ENCODE peak calls at places on chromosome 6, in six cellular contexts. R, Q, V, K, I and L are unnamed samples.

GRCh38 chr6:127886603-127887002 is 14.3 kb downstream of the THEMIS start:
- DNase-seq in R (no peak), Q (no peak), V (no peak), K (no peak), I (no peak), L (no peak)

GRCh38 chr6:34325618-34326017 is 66.9 kb downstream of the NUDT3 start:
- DNase-seq in R (no peak), Q (no peak), V (no peak), K (no peak), I (no peak), L (no peak)

GRCh38 chr6:38103921-38104320 is 284.4 kb downstream of the ZFAND3 start:
- DNase-seq in R (no peak), Q (no peak), V (no peak), K (no peak), I (no peak), L (no peak)

GRCh38 chr6:142289687-142290086 is 12.1 kb upstream of the ADGRG6 start:
- DNase-seq in R (no peak), Q (no peak), V (no peak), K (no peak), I (no peak), L (no peak)

GRCh38 chr6:155412335-155412734 is 43.3 kb downstream of the NOX3 start:
- DNase-seq in R (no peak), Q (no peak), V (no peak), K (no peak), I (no peak), L (no peak)

GRCh38 chr6:136647363-136647763 is 97.1 kb upstream of the MAP7 start:
- DNase-seq in R (no peak), Q (peak), V (peak), K (no peak), I (no peak), L (no peak)

GRCh38 chr6:41759905-41760579 is 12.8 kb upstream of the PGC start:
- DNase-seq in R (no peak), Q (no peak), V (no peak), K (no peak), I (no peak), L (no peak)

GRCh38 chr6:43773981-43774775 is 4.2 kb downstream of the VEGFA start:
- DNase-seq in R (no peak), Q (no peak), V (no peak), K (no peak), I (no peak), L (no peak)

GRCh38 chr6:89487864-89488263 is 54.9 kb downstream of the ANKRD6 start:
- DNase-seq in R (no peak), Q (no peak), V (no peak), K (no peak), I (no peak), L (no peak)

GRCh38 chr6:160133441-160134336 is 12.1 kb downstream of the SLC22A1 start:
- DNase-seq in R (no peak), Q (no peak), V (no peak), K (no peak), I (no peak), L (no peak)

GRCh38 chr6:22800451-22800850 is 231.1 kb downstream of the HDGFL1 start:
- DNase-seq in R (no peak), Q (no peak), V (no peak), K (no peak), I (no peak), L (no peak)

GRCh38 chr6:156778615-156779205 is 1.5 kb downstream of the ARID1B start:
- DNase-seq in R (no peak), Q (no peak), V (peak), K (peak), I (no peak), L (no peak)

GRCh38 chr6:140909620-140910019 is 1223.1 kb upstream of the GJE1 start:
- DNase-seq in R (no peak), Q (no peak), V (no peak), K (no peak), I (no peak), L (no peak)

GRCh38 chr6:154482858-154483257 is 27.6 kb downstream of the CNKSR3 start:
- DNase-seq in R (peak), Q (no peak), V (no peak), K (no peak), I (no peak), L (no peak)

GRCh38 chr6:26240157-26240980 is 124.6 kb upstream of the BTN3A2 start:
- DNase-seq in R (peak), Q (peak), V (no peak), K (no peak), I (no peak), L (no peak)

GRCh38 chr6:9621276-9621675 is 793.6 kb downstream of the TFAP2A start:
- DNase-seq in R (no peak), Q (no peak), V (no peak), K (no peak), I (no peak), L (no peak)

GRCh38 chr6:32944265-32944664 is 3.4 kb upstream of the HLA-DMB start:
- DNase-seq in R (no peak), Q (peak), V (no peak), K (no peak), I (no peak), L (no peak)

GRCh38 chr6:37653933-37654565 is 43.6 kb downstream of the MDGA1 start:
- DNase-seq in R (peak), Q (peak), V (peak), K (peak), I (peak), L (peak)

GRCh38 chr6:170355661-170356060 is 49.1 kb downstream of the FAM120B start:
- DNase-seq in R (no peak), Q (no peak), V (no peak), K (no peak), I (no peak), L (no peak)
- TF ChIP-seq TAF1 in R (no peak), Q (no peak), V (no peak), K (no peak), I (no peak), L (no peak)

GRCh38 chr6:31829633-31830492 is 2.3 kb downstream of the HSPA1B start:
- DNase-seq in R (no peak), Q (no peak), V (peak), K (no peak), I (no peak), L (no peak)
- TF ChIP-seq TAF1 in R (no peak), Q (no peak), V (peak), K (no peak), I (no peak), L (no peak)

GRCh38 chr6:111803804-111804203 is 69.4 kb downstream of the FYN start:
- DNase-seq in R (no peak), Q (no peak), V (no peak), K (no peak), I (no peak), L (no peak)
- TF ChIP-seq TAF1 in R (no peak), Q (no peak), V (no peak), K (no peak), I (no peak), L (no peak)

GRCh38 chr6:123926000-123926399 is 122.3 kb downstream of the NKAIN2 start:
- DNase-seq in R (no peak), Q (no peak), V (no peak), K (no peak), I (no peak), L (no peak)
- TF ChIP-seq TAF1 in R (no peak), Q (no peak), V (no peak), K (no peak), I (no peak), L (no peak)

DNA sequence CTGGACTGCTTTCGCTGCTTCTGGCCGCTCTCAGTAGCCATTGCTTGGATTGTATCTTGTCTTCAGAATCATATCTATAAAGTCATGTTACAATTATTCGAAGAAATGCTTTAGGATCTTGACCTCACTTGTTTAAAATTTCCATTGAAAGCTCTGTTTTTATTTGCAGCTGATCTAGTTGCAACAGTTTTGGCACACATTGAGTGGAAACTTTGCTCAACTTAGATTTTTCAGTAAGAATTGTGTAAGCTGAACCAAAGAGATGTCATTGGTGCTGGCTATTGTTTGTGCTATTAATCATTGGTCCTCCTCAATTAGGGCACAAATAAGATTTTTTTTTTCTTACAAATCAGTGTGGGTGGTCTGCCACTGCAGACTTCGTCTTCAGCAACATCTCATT is 649.2 kb downstream of the MMUT start:
- DNase-seq in R (no peak), Q (no peak), V (no peak), K (no peak), I (no peak), L (no peak)
- TF ChIP-seq TAF1 in R (no peak), Q (no peak), V (no peak), K (no peak), I (no peak), L (no peak)